ENCODE peak calls at places on chromosomes 13 and 19, in nine cellular contexts. F, J, M, A, S, V, E, X and W are unnamed samples.

GRCh38 chr19:54995561-54995960 is 29.4 kb downstream of the NLRP2 start:
- DNase-seq in F (no peak), J (no peak), M (no peak), A (no peak), S (no peak), V (no peak), E (no peak), X (no peak), W (no peak)

GRCh38 chr19:46990998-46991676 is 28.5 kb upstream of the NPAS1 start:
- DNase-seq in F (peak), J (peak), M (peak), A (peak), S (peak), V (peak), E (peak), X (peak), W (peak)

GRCh38 chr13:24997367-24997967 is 98.5 kb upstream of the PABPC3 start:
- DNase-seq in F (no peak), J (peak), M (peak), A (no peak), S (peak), V (peak), E (no peak), X (no peak), W (peak)

GRCh38 chr19:4352701-4353121 is 9.3 kb downstream of the MPND start:
- DNase-seq in F (no peak), J (peak), M (peak), A (no peak), S (peak), V (peak), E (no peak), X (no peak), W (peak)

GRCh38 chr19:13637664-13638063 is 126.7 kb upstream of the MRI1 start:
- DNase-seq in F (no peak), J (no peak), M (no peak), A (no peak), S (no peak), V (no peak), E (no peak), X (no peak), W (no peak)

GRCh38 chr19:2083174-2083854 is 12.8 kb downstream of the MOB3A start:
- DNase-seq in F (peak), J (peak), M (no peak), A (no peak), S (peak), V (no peak), E (no peak), X (no peak), W (peak)

GRCh38 chr19:31071157-31071855 is 277.9 kb downstream of the TSHZ3 start:
- DNase-seq in F (no peak), J (no peak), M (no peak), A (no peak), S (no peak), V (no peak), E (no peak), X (no peak), W (no peak)

GRCh38 chr19:50460161-50460765 is 16.0 kb upstream of the EMC10 start:
- DNase-seq in F (no peak), J (peak), M (no peak), A (no peak), S (peak), V (peak), E (no peak), X (no peak), W (peak)

GRCh38 chr13:50357586-50358118 is 342.4 kb downstream of the KCNRG start:
- DNase-seq in F (no peak), J (no peak), M (peak), A (no peak), S (no peak), V (peak), E (no peak), X (no peak), W (no peak)

GRCh38 chr19:5036733-5037681 is 68.1 kb downstream of the KDM4B start:
- DNase-seq in F (no peak), J (no peak), M (peak), A (no peak), S (no peak), V (peak), E (no peak), X (no peak), W (no peak)

GRCh38 chr19:34960103-34960805 is 3.8 kb downstream of the ZNF792 start:
- DNase-seq in F (no peak), J (no peak), M (no peak), A (no peak), S (no peak), V (no peak), E (no peak), X (no peak), W (no peak)

GRCh38 chr19:10812902-10813404 is 23.1 kb downstream of the TMED1 start:
- DNase-seq in F (no peak), J (no peak), M (no peak), A (no peak), S (no peak), V (peak), E (no peak), X (no peak), W (no peak)

GRCh38 chr19:3358919-3359849 is 7.2 kb upstream of the NFIC start:
- DNase-seq in F (peak), J (peak), M (peak), A (no peak), S (peak), V (peak), E (peak), X (peak), W (no peak)

GRCh38 chr13:74661851-74662250 is 527.6 kb upstream of the KLF12 start:
- DNase-seq in F (no peak), J (no peak), M (no peak), A (no peak), S (no peak), V (peak), E (no peak), X (no peak), W (no peak)

GRCh38 chr13:42548731-42549554 is 25.0 kb upstream of the TNFSF11 start:
- DNase-seq in F (no peak), J (no peak), M (no peak), A (no peak), S (peak), V (peak), E (no peak), X (no peak), W (peak)

GRCh38 chr19:1457031-1457739 is 7.3 kb downstream of the APC2 start:
- DNase-seq in F (no peak), J (no peak), M (no peak), A (no peak), S (no peak), V (no peak), E (no peak), X (no peak), W (no peak)

GRCh38 chr13:25778808-25779207 is 273.0 kb downstream of the SHISA2 start:
- DNase-seq in F (no peak), J (no peak), M (peak), A (no peak), S (no peak), V (no peak), E (no peak), X (no peak), W (no peak)

GRCh38 chr13:91592050-91593014 is 193.9 kb downstream of the GPC5 start:
- DNase-seq in F (no peak), J (no peak), M (no peak), A (no peak), S (no peak), V (no peak), E (no peak), X (no peak), W (no peak)

GRCh38 chr19:52369463-52370340 is at the start of gene ZNF880:
- DNase-seq in F (peak), J (peak), M (peak), A (peak), S (peak), V (peak), E (peak), X (peak), W (no peak)

GRCh38 chr19:40090256-40091204 is at the start of gene ZNF780A:
- DNase-seq in F (peak), J (peak), M (peak), A (peak), S (peak), V (peak), E (peak), X (peak), W (peak)

GRCh38 chr19:50831026-50831396 is 2.4 kb downstream of the KLK15 start:
- DNase-seq in F (no peak), J (no peak), M (no peak), A (no peak), S (no peak), V (no peak), E (no peak), X (no peak), W (no peak)

GRCh38 chr19:35734889-35735288 is 7.4 kb downstream of the IGFLR1 start:
- DNase-seq in F (no peak), J (no peak), M (no peak), A (no peak), S (no peak), V (no peak), E (no peak), X (no peak), W (no peak)